ENCODE peak calls at places on chromosomes 11 and 22, in five cellular contexts. One of them, this sample, is unnamed.

GRCh38 chr11:23288001-23288783 is 427.9 kb upstream of the CCDC179 start:
- DNase-seq in kidney: no peak
- DNase-seq in fibroblast of lung: peak; percentile 84
- DNase-seq in heart right ventricle: no peak
- DNase-seq in transverse colon: no peak
- DNase-seq in this sample: no peak

GRCh38 chr11:10164621-10165020 is 129.4 kb downstream of the SBF2 start:
- DNase-seq in kidney: no peak
- DNase-seq in fibroblast of lung: no peak
- DNase-seq in heart right ventricle: no peak
- DNase-seq in transverse colon: no peak
- DNase-seq in this sample: no peak

GRCh38 chr11:69241075-69241740 is 52.7 kb upstream of the MYEOV start:
- DNase-seq in kidney: peak; percentile 32
- DNase-seq in fibroblast of lung: no peak
- DNase-seq in heart right ventricle: no peak
- DNase-seq in transverse colon: no peak
- DNase-seq in this sample: no peak

GRCh38 chr11:131302831-131303230 is 67.6 kb upstream of the NTM start:
- DNase-seq in kidney: no peak
- DNase-seq in fibroblast of lung: peak; percentile 25
- DNase-seq in heart right ventricle: no peak
- DNase-seq in transverse colon: no peak
- DNase-seq in this sample: no peak

GRCh38 chr11:68015467-68015866 is 5.3 kb downstream of the ALDH3B1 start:
- DNase-seq in kidney: no peak
- DNase-seq in fibroblast of lung: no peak
- DNase-seq in heart right ventricle: no peak
- DNase-seq in transverse colon: no peak
- DNase-seq in this sample: no peak

GRCh38 chr22:46681010-46681409 is 57.0 kb downstream of the CERK start:
- DNase-seq in kidney: no peak
- DNase-seq in fibroblast of lung: no peak
- DNase-seq in heart right ventricle: no peak
- DNase-seq in transverse colon: no peak
- DNase-seq in this sample: no peak

GRCh38 chr11:60766547-60766946 is 9.9 kb downstream of the MS4A15 start:
- DNase-seq in kidney: no peak
- DNase-seq in fibroblast of lung: no peak
- DNase-seq in heart right ventricle: no peak
- DNase-seq in transverse colon: no peak
- DNase-seq in this sample: no peak

GRCh38 chr11:104484784-104485554 is 321.0 kb upstream of the PDGFD start:
- DNase-seq in kidney: no peak
- DNase-seq in fibroblast of lung: no peak
- DNase-seq in heart right ventricle: no peak
- DNase-seq in transverse colon: no peak
- DNase-seq in this sample: no peak

GRCh38 chr22:23684051-23684450 is 6.8 kb upstream of the RGL4 start:
- DNase-seq in kidney: no peak
- DNase-seq in fibroblast of lung: no peak
- DNase-seq in heart right ventricle: no peak
- DNase-seq in transverse colon: no peak
- DNase-seq in this sample: no peak

GRCh38 chr11:11640996-11641395 is 19.2 kb upstream of the GALNT18 start:
- DNase-seq in kidney: no peak
- DNase-seq in fibroblast of lung: no peak
- DNase-seq in heart right ventricle: no peak
- DNase-seq in transverse colon: no peak
- DNase-seq in this sample: no peak

GRCh38 chr22:29266564-29267461 is 968 bp downstream of the RHBDD3 start:
- DNase-seq in kidney: no peak
- DNase-seq in fibroblast of lung: peak; percentile 13
- DNase-seq in heart right ventricle: no peak
- DNase-seq in transverse colon: no peak
- DNase-seq in this sample: no peak
- H3K4me1 ChIP-seq in kidney: peaks cover 9% of the 10 kb centered on the region
- H3K4me1 ChIP-seq in fibroblast of lung: peaks cover 27% of the 10 kb centered on the region
- H3K4me1 ChIP-seq in heart right ventricle: peaks cover 47% of the 10 kb centered on the region
- H3K4me1 ChIP-seq in transverse colon: peaks cover 43% of the 10 kb centered on the region
- H3K4me1 ChIP-seq in this sample: peaks cover 26% of the 10 kb centered on the region

GRCh38 chr11:73388241-73389133 is 12.3 kb downstream of the RELT start:
- DNase-seq in kidney: peak; percentile 79
- DNase-seq in fibroblast of lung: no peak
- DNase-seq in heart right ventricle: peak; percentile 65
- DNase-seq in transverse colon: peak; percentile 36
- DNase-seq in this sample: no peak
- H3K27ac ChIP-seq in kidney: no peak overlapping the region
- H3K27ac ChIP-seq in fibroblast of lung: no peak overlapping the region
- H3K27ac ChIP-seq in heart right ventricle: no peak overlapping the region
- H3K27ac ChIP-seq in transverse colon: peak overlapping the region; percentile 33
- H3K27ac ChIP-seq in this sample: no peak overlapping the region

GRCh38 chr22:29070490-29070889 is 2.3 kb upstream of the KREMEN1 start:
- DNase-seq in kidney: no peak
- DNase-seq in fibroblast of lung: no peak
- DNase-seq in heart right ventricle: no peak
- DNase-seq in transverse colon: no peak
- DNase-seq in this sample: no peak

GRCh38 chr22:29072979-29073617 is at the start of gene KREMEN1:
- DNase-seq in kidney: peak; percentile 88
- DNase-seq in fibroblast of lung: no peak
- DNase-seq in heart right ventricle: no peak
- DNase-seq in transverse colon: peak; percentile 26
- DNase-seq in this sample: peak; percentile 66

GRCh38 chr22:29072193-29072978 is 449 bp upstream of the KREMEN1 start:
- DNase-seq in kidney: peak; percentile 98
- DNase-seq in fibroblast of lung: peak; percentile 48
- DNase-seq in heart right ventricle: peak; percentile 88
- DNase-seq in transverse colon: peak; percentile 97
- DNase-seq in this sample: peak; percentile 99

GRCh38 chr22:29071261-29072045 is 1.4 kb upstream of the KREMEN1 start:
- DNase-seq in kidney: peak; percentile 81
- DNase-seq in fibroblast of lung: peak; percentile 39
- DNase-seq in heart right ventricle: peak; percentile 51
- DNase-seq in transverse colon: peak; percentile 75
- DNase-seq in this sample: peak; percentile 80

DNA sequence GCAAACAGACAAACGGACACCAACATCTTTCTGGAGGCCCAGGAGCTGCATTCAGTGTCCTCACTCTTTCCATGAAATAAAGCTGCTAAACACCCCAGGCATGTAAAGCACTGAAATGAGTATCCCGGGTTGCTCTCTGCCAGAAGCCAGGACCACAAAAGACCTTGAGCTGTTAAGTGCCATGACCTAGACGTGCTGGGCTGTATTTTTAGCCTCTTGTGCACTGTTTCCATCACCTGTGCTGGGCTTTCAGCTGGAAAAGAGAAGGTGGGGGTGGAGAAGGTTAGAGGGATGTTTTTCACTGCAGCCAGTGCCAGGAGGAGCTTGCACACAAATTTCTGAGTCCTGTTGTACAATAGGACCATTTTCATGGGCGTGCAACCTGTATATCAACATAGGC is 3.4 kb upstream of the KREMEN1 start:
- DNase-seq in kidney: no peak
- DNase-seq in fibroblast of lung: no peak
- DNase-seq in heart right ventricle: no peak
- DNase-seq in transverse colon: no peak
- DNase-seq in this sample: no peak
- TF ChIP-seq CTCF in kidney: no peak
- TF ChIP-seq CTCF in fibroblast of lung: no peak
- TF ChIP-seq CTCF in heart right ventricle: no peak
- TF ChIP-seq CTCF in transverse colon: no peak
- TF ChIP-seq CTCF in this sample: no peak

GRCh38 chr22:25085156-25085555 is 114.5 kb upstream of the CRYBB3 start:
- DNase-seq in kidney: no peak
- DNase-seq in fibroblast of lung: no peak
- DNase-seq in heart right ventricle: no peak
- DNase-seq in transverse colon: no peak
- DNase-seq in this sample: no peak

GRCh38 chr22:25085930-25086901 is 113.4 kb upstream of the CRYBB3 start:
- DNase-seq in kidney: peak; percentile 86
- DNase-seq in fibroblast of lung: peak; percentile 26
- DNase-seq in heart right ventricle: peak; percentile 61
- DNase-seq in transverse colon: no peak
- DNase-seq in this sample: no peak

GRCh38 chr22:25083414-25084166 is 116.1 kb upstream of the CRYBB3 start:
- DNase-seq in kidney: no peak
- DNase-seq in fibroblast of lung: no peak
- DNase-seq in heart right ventricle: no peak
- DNase-seq in transverse colon: peak; percentile 13
- DNase-seq in this sample: no peak

GRCh38 chr22:25086902-25087282 is 112.8 kb upstream of the CRYBB3 start:
- DNase-seq in kidney: no peak
- DNase-seq in fibroblast of lung: no peak
- DNase-seq in heart right ventricle: no peak
- DNase-seq in transverse colon: no peak
- DNase-seq in this sample: no peak

GRCh38 chr22:25084405-25085107 is 115.1 kb upstream of the CRYBB3 start:
- DNase-seq in kidney: no peak
- DNase-seq in fibroblast of lung: no peak
- DNase-seq in heart right ventricle: no peak
- DNase-seq in transverse colon: no peak
- DNase-seq in this sample: no peak
- H3K4me1 ChIP-seq in kidney: peaks cover 11% of the 10 kb centered on the region
- H3K4me1 ChIP-seq in fibroblast of lung: no peaks in the 10 kb centered on the region
- H3K4me1 ChIP-seq in heart right ventricle: peaks cover 69% of the 10 kb centered on the region
- H3K4me1 ChIP-seq in transverse colon: peaks cover 13% of the 10 kb centered on the region
- H3K4me1 ChIP-seq in this sample: peaks cover 4% of the 10 kb centered on the region

DNA sequence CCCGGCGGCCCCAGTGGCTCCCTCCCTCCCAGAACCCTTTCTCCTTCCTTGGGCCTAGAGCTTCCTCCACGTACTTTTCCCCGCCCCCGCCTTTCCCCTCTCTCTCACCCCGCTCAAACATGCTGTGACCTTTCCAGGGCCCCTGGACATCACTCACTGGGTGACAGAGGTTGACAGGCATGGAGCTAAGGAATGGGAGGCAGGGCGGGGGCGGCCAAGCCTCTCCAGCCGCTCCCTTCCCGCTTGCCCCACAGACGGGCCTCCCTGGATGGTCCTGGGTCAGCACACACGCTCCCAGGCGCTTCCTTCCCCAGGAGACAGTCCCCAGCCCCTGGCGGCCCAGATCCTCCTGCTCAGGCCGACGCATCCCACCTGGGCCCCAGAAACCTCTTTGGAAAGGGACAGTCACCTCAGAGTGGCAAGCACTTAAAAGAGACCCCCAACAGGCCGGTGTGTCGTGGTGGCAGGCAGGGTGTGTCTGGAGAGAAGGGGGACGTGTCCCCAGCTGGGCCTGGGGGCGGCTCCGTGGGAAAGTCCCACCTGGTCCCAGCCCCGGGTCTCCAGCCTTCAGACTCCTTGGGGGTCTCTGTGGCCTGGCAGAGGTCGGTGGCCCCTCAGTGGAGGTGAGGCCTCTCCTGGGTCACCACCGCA is 8.8 kb downstream of the H19 start:
- DNase-seq in kidney: peak; percentile 18
- DNase-seq in fibroblast of lung: no peak
- DNase-seq in heart right ventricle: peak; percentile 21
- DNase-seq in transverse colon: no peak
- DNase-seq in this sample: no peak
- H3K27ac ChIP-seq in kidney: no peak overlapping the region
- H3K27ac ChIP-seq in fibroblast of lung: no peak overlapping the region
- H3K27ac ChIP-seq in heart right ventricle: no peak overlapping the region
- H3K27ac ChIP-seq in transverse colon: no peak overlapping the region
- H3K27ac ChIP-seq in this sample: no peak overlapping the region

DNA sequence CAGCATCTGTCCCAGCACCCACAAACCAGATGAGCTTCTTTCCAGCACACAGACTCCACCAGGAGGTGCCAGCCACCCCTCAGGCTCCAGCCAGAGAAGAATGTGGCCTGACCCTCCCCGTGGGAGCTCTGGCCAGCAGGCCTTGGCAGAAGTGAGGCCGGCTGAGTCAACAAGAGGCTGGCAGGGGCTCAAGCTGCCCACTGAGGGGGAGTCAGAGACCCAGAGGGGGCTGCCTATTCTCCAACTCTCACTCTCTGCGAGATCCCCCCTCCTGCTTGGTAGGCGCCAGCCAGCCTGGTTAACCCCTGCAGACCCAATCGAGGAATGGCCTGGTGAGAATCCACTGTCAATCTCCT is 10.6 kb upstream of the CDC42EP1 start:
- DNase-seq in kidney: peak; percentile 87
- DNase-seq in fibroblast of lung: peak; percentile 74
- DNase-seq in heart right ventricle: peak; percentile 63
- DNase-seq in transverse colon: no peak
- DNase-seq in this sample: peak; percentile 88
- TF ChIP-seq CTCF in kidney: no peak
- TF ChIP-seq CTCF in fibroblast of lung: peak; percentile 57
- TF ChIP-seq CTCF in heart right ventricle: peak; percentile 53
- TF ChIP-seq CTCF in transverse colon: no peak
- TF ChIP-seq CTCF in this sample: no peak

DNA sequence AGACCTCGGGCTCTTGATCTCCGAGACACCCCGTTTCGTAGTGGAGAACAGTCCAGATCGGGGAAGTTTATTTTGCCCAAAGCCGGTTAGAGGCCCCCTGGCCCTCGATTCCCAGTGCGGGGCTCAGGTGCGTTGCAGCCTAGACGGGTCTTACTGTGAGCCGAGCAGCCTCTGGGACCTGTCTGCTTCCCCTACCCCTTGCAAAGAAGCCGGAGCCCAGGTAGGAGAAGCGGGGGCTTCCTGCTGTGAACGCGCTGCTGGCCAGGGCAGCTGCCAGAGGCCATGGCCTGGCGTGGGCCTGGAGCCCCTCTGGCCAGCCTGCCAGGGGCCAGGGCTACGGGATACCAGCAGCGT is 619 bp downstream of the TSPO start:
- DNase-seq in kidney: no peak
- DNase-seq in fibroblast of lung: no peak
- DNase-seq in heart right ventricle: no peak
- DNase-seq in transverse colon: no peak
- DNase-seq in this sample: no peak
- H3K4me1 ChIP-seq in kidney: peaks cover 5% of the 10 kb centered on the region
- H3K4me1 ChIP-seq in fibroblast of lung: peaks cover 3% of the 10 kb centered on the region
- H3K4me1 ChIP-seq in heart right ventricle: peaks cover 23% of the 10 kb centered on the region
- H3K4me1 ChIP-seq in transverse colon: peaks cover 50% of the 10 kb centered on the region
- H3K4me1 ChIP-seq in this sample: peaks cover 3% of the 10 kb centered on the region

GRCh38 chr11:124900464-124900863 is 2.8 kb upstream of the ROBO4 start:
- DNase-seq in kidney: no peak
- DNase-seq in fibroblast of lung: peak; percentile 89
- DNase-seq in heart right ventricle: no peak
- DNase-seq in transverse colon: no peak
- DNase-seq in this sample: no peak

GRCh38 chr11:124896821-124897391 is 759 bp downstream of the ROBO4 start:
- DNase-seq in kidney: no peak
- DNase-seq in fibroblast of lung: no peak
- DNase-seq in heart right ventricle: no peak
- DNase-seq in transverse colon: no peak
- DNase-seq in this sample: no peak

GRCh38 chr11:124898711-124899110 is 1.0 kb upstream of the ROBO4 start:
- DNase-seq in kidney: peak; percentile 83
- DNase-seq in fibroblast of lung: no peak
- DNase-seq in heart right ventricle: peak; percentile 59
- DNase-seq in transverse colon: no peak
- DNase-seq in this sample: no peak

GRCh38 chr11:124897681-124898680 is at the start of gene ROBO4:
- DNase-seq in kidney: no peak
- DNase-seq in fibroblast of lung: peak; percentile 94
- DNase-seq in heart right ventricle: peak; percentile 71
- DNase-seq in transverse colon: no peak
- DNase-seq in this sample: no peak

GRCh38 chr11:124899376-124900145 is 1.9 kb upstream of the ROBO4 start:
- DNase-seq in kidney: no peak
- DNase-seq in fibroblast of lung: no peak
- DNase-seq in heart right ventricle: no peak
- DNase-seq in transverse colon: no peak
- DNase-seq in this sample: no peak
- H3K27ac ChIP-seq in kidney: peak overlapping the region; percentile 38
- H3K27ac ChIP-seq in fibroblast of lung: peak overlapping the region; percentile 96
- H3K27ac ChIP-seq in heart right ventricle: peak overlapping the region; percentile 88
- H3K27ac ChIP-seq in transverse colon: peak overlapping the region; percentile 37
- H3K27ac ChIP-seq in this sample: no peak overlapping the region

This sample was measured in pancreas.